ENCODE peak calls at places on chromosomes 1 and 21, in five cellular contexts. C, R, N, X and T are unnamed samples.

GRCh38 chr21:33367309-33367973 is 35.8 kb upstream of the IFNGR2 start:
- DNase-seq in C (no peak), R (no peak), N (no peak), X (no peak), T (no peak)

GRCh38 chr1:206135248-206135647 is 18.1 kb upstream of the AVPR1B start:
- DNase-seq in C (no peak), R (no peak), N (no peak), X (no peak), T (no peak)

GRCh38 chr1:71916894-71917293 is 365.4 kb downstream of the NEGR1 start:
- DNase-seq in C (no peak), R (no peak), N (no peak), X (no peak), T (no peak)

GRCh38 chr1:213864007-213864406 is 123.8 kb upstream of the PROX1 start:
- DNase-seq in C (no peak), R (no peak), N (no peak), X (no peak), T (no peak)

GRCh38 chr21:38914531-38915385 is 109.0 kb downstream of the ETS2 start:
- DNase-seq in C (no peak), R (peak), N (no peak), X (no peak), T (no peak)

GRCh38 chr1:48853006-48853405 is 76.3 kb upstream of the BEND5 start:
- DNase-seq in C (no peak), R (no peak), N (no peak), X (no peak), T (no peak)

GRCh38 chr1:178093958-178094751 is at the start of gene RASAL2:
- DNase-seq in C (peak), R (peak), N (no peak), X (peak), T (peak)

GRCh38 chr1:89600792-89601191 is 32.1 kb upstream of the LRRC8C start:
- DNase-seq in C (no peak), R (no peak), N (peak), X (no peak), T (no peak)

GRCh38 chr1:182095946-182096345 is 34.4 kb upstream of the ZNF648 start:
- DNase-seq in C (no peak), R (no peak), N (no peak), X (no peak), T (no peak)

GRCh38 chr1:66654643-66655042 is 97.6 kb upstream of the DYNLT5 start:
- DNase-seq in C (no peak), R (no peak), N (no peak), X (no peak), T (no peak)

GRCh38 chr1:39691383-39692151 is at the start of gene HPCAL4:
- DNase-seq in C (peak), R (peak), N (no peak), X (peak), T (peak)

GRCh38 chr1:204350857-204351573 is 8.7 kb downstream of the PLEKHA6 start:
- DNase-seq in C (peak), R (no peak), N (no peak), X (peak), T (no peak)

GRCh38 chr1:151790940-151791651 is 796 bp upstream of the TDRKH start:
- DNase-seq in C (peak), R (peak), N (no peak), X (peak), T (peak)

GRCh38 chr1:95084317-95085176 is 11.8 kb upstream of the ALG14 start:
- DNase-seq in C (peak), R (peak), N (no peak), X (peak), T (peak)

GRCh38 chr1:221708076-221708571 is 33.8 kb downstream of the DUSP10 start:
- DNase-seq in C (peak), R (no peak), N (peak), X (peak), T (no peak)

GRCh38 chr1:115496904-115497527 is 144.8 kb upstream of the VANGL1 start:
- DNase-seq in C (no peak), R (no peak), N (no peak), X (no peak), T (no peak)

GRCh38 chr1:162846256-162847212 is 14.4 kb downstream of the CCDC190 start:
- DNase-seq in C (no peak), R (no peak), N (no peak), X (no peak), T (no peak)

GRCh38 chr1:92446990-92447681 is 39.6 kb downstream of the GFI1 start:
- DNase-seq in C (no peak), R (no peak), N (no peak), X (peak), T (no peak)

GRCh38 chr1:3031401-3032221 is 10.3 kb downstream of the ACTRT2 start:
- DNase-seq in C (no peak), R (no peak), N (no peak), X (no peak), T (no peak)

GRCh38 chr1:219126267-219126862 is 47.3 kb upstream of the LYPLAL1 start:
- DNase-seq in C (no peak), R (no peak), N (no peak), X (no peak), T (no peak)

GRCh38 chr1:217626321-217626720 is 4.6 kb downstream of the GPATCH2 start:
- DNase-seq in C (no peak), R (no peak), N (no peak), X (no peak), T (no peak)

GRCh38 chr1:56073614-56074356 is 505.6 kb downstream of the PLPP3 start:
- DNase-seq in C (no peak), R (no peak), N (no peak), X (no peak), T (no peak)

GRCh38 chr1:61237659-61238370 is 155.5 kb downstream of the NFIA start:
- DNase-seq in C (no peak), R (no peak), N (no peak), X (no peak), T (no peak)

GRCh38 chr21:45362077-45362747 is 42.8 kb upstream of the COL18A1 start:
- DNase-seq in C (no peak), R (no peak), N (no peak), X (no peak), T (no peak)

GRCh38 chr1:90837420-90837819 is 120.3 kb upstream of the BARHL2 start:
- DNase-seq in C (no peak), R (no peak), N (no peak), X (no peak), T (no peak)

GRCh38 chr21:37139902-37140301 is 66.8 kb downstream of the TTC3 start:
- DNase-seq in C (no peak), R (no peak), N (no peak), X (no peak), T (no peak)

GRCh38 chr1:99217599-99217998 is 46.7 kb upstream of the PLPPR4 start:
- DNase-seq in C (no peak), R (no peak), N (no peak), X (no peak), T (no peak)

GRCh38 chr1:186142916-186143315 is 232.1 kb downstream of the TPR start:
- DNase-seq in C (no peak), R (no peak), N (no peak), X (no peak), T (no peak)

GRCh38 chr1:91015794-91016550 is 5.9 kb downstream of the ZNF644 start:
- DNase-seq in C (no peak), R (peak), N (no peak), X (no peak), T (no peak)

GRCh38 chr21:29649370-29649963 is 290.3 kb downstream of the GRIK1 start:
- DNase-seq in C (no peak), R (no peak), N (no peak), X (peak), T (no peak)

GRCh38 chr1:93815738-93816110 is 63.3 kb downstream of the DNTTIP2 start:
- DNase-seq in C (no peak), R (no peak), N (no peak), X (no peak), T (no peak)

GRCh38 chr1:197927908-197928665 is 10.9 kb downstream of the LHX9 start:
- DNase-seq in C (no peak), R (no peak), N (no peak), X (no peak), T (no peak)

GRCh38 chr1:55138740-55139283 is 76.4 kb downstream of the USP24 start:
- DNase-seq in C (no peak), R (no peak), N (no peak), X (no peak), T (no peak)

GRCh38 chr1:118788372-118788955 is 199.7 kb downstream of the TBX15 start:
- DNase-seq in C (no peak), R (no peak), N (no peak), X (no peak), T (no peak)

GRCh38 chr1:118783095-118783758 is 204.9 kb downstream of the TBX15 start:
- DNase-seq in C (no peak), R (no peak), N (no peak), X (no peak), T (no peak)

GRCh38 chr1:118791094-118791691 is 196.9 kb downstream of the TBX15 start:
- DNase-seq in C (no peak), R (no peak), N (no peak), X (no peak), T (no peak)

GRCh38 chr1:118786454-118787155 is 201.5 kb downstream of the TBX15 start:
- DNase-seq in C (no peak), R (no peak), N (no peak), X (no peak), T (no peak)

DNA sequence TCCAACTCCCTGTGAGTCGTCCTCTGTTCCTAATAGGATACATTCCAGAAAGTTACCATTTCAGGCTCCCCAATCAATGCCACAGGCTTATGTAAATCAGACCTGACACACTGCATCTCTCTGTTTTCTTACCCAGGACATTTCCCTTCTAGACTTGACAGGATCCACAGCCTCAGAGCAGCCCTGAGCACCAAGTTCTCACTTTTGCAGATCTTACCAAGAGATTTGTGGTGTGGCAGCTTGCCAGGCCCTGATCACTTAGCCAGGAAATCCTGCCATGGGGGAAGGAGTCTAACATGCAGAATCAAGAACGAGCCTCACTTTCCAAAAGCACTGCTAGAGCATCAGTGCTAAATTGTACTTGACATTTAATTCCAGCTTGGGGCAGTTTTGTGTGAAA is 202.9 kb downstream of the TBX15 start:
- DNase-seq in C (no peak), R (no peak), N (no peak), X (no peak), T (no peak)
- TF ChIP-seq FOXM1 in C (no peak), R (no peak), N (no peak), X (no peak), T (no peak)

DNA sequence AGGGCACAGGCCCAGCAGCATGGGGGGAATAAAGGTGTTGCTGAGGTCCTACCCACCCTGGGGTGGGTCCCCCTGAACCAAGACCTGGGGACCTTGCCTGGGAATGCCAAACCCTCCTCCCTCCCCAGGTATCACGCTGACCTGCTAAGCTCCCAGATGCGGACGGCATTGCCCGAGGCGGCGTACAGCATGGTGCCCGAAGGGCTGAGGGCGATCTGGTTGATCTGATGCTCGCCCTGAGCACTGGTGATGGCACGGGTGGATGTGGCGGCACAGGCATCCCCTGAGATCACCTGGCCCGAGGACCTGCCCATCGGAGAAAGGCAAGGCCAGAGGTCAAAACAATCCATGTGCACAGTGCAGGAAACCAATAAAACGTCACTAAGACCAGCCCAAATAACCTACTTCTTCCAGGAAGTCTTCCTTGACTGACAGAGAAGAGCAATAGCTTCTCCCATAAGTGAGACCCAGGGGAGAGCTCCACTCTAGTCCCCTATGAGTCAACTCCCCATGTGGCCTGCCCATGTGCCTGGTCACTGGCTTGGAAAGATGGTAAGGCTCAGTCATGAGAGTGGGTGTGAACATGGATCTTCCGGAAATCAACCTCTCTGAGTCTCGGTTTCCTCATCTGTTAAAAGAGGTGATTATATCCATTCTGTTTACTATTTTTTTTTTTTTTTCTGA is 46.3 kb downstream of the KIF21B start:
- DNase-seq in C (no peak), R (no peak), N (no peak), X (no peak), T (no peak)
- TF ChIP-seq FOXM1 in C (no peak), R (no peak), N (no peak), X (no peak), T (no peak)

DNA sequence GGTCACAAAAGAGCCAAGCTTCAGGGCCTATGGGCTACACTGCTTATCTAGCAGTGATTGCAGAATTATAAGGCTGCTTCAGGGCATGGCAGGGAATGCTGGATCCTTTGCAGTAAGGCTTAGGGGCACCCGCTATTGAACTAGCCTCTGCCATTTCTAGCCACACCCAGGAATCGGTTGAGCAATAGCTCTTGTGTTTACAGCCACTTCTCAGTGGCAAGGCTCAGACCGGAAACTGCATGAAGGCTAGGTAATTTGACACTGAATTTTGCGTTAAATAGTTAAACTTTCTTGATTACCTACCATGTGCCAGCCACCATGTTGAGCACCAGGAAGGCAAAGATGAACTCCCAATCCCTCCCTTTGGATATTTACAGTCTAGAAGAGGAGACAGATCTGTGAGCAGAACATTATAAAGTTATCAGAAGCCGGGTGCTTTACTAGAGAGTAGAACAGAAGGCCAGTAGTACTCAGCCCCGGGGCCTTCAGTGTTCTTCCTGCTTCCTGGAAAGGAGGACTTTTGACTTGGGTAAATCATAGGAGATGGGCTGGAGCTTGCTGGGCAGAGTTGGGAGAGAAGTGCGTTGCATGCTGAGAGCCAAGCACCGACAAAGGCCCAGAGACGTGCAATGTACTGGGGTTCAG is 98.6 kb upstream of the LPGAT1 start:
- DNase-seq in C (no peak), R (peak), N (no peak), X (peak), T (no peak)
- TF ChIP-seq FOXM1 in C (no peak), R (no peak), N (no peak), X (no peak), T (no peak)

GRCh38 chr1:20882837-20883236 is 95.7 kb upstream of the HP1BP3 start:
- DNase-seq in C (no peak), R (no peak), N (no peak), X (no peak), T (no peak)

GRCh38 chr1:20887269-20887668 is 100.2 kb upstream of the HP1BP3 start:
- DNase-seq in C (no peak), R (no peak), N (no peak), X (no peak), T (no peak)

GRCh38 chr1:20884513-20884912 is 97.4 kb upstream of the HP1BP3 start:
- DNase-seq in C (no peak), R (no peak), N (no peak), X (no peak), T (no peak)

GRCh38 chr1:20883766-20884165 is 96.7 kb upstream of the HP1BP3 start:
- DNase-seq in C (no peak), R (no peak), N (no peak), X (no peak), T (no peak)

GRCh38 chr1:20885121-20885520 is 98.0 kb upstream of the HP1BP3 start:
- DNase-seq in C (no peak), R (no peak), N (no peak), X (no peak), T (no peak)
- TF ChIP-seq FOXM1 in C (no peak), R (no peak), N (no peak), X (no peak), T (no peak)

DNA sequence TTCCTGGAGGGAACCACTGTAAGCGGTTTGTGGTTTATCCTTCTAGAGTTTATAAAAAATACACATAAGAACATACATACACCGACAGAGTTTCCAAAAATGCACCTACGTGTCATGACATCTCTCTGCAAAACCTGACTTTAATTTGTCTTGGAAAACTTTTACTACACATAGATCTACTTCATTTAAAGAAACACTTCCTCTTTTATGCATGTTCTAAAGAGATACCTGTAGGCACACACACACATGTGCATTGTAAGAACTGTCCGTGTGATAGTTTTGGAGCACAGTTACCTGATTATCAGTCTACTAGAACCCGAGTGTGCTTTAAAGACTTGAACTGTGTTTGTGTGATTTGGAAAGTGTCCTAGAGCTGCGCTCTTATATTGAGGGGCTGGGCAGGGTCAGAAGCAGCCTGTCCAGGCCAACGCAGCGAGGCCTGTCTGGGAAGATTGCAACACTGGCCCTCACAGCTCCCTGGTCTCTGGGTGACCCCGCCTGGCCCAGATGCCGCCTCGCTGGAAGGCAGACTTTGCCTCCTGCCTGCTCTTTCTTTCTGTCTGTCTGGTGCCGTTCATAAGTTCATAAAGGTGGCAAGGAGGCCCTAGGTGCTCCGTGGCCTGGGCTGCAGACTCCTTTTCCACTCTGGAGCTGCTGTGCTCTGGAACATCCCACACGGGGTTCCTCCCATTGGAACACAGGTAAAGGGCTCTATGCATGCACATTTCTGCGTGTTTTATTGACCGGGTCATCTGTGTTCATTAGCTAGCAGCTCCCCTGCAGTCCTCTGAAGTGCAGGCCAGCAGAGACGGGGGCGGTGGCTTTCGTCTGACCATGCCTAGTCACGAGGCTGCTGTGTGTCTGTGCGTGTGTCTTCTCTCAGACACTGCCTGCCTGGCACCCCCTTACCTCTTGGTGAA is 46.3 kb downstream of the AGPAT3 start:
- DNase-seq in C (no peak), R (peak), N (no peak), X (no peak), T (no peak)
- TF ChIP-seq FOXM1 in C (no peak), R (no peak), N (no peak), X (no peak), T (no peak)

GRCh38 chr1:229664133-229664689 is 38.2 kb downstream of the URB2 start:
- DNase-seq in C (peak), R (no peak), N (peak), X (no peak), T (peak)
- TF ChIP-seq FOXM1 in C (no peak), R (no peak), N (no peak), X (no peak), T (no peak)

GRCh38 chr1:230498704-230499103 is 72.6 kb upstream of the PGBD5 start:
- DNase-seq in C (no peak), R (no peak), N (no peak), X (no peak), T (no peak)
- TF ChIP-seq FOXM1 in C (no peak), R (no peak), N (no peak), X (no peak), T (no peak)